ENCODE peak calls at places on chromosome 6, in five cellular contexts. J, C, B, N and W are unnamed samples.

GRCh38 chr6:154249499-154250298 is 106.9 kb downstream of the IPCEF1 start:
- DNase-seq in J (no peak), C (no peak), B (no peak), N (no peak), W (no peak)

GRCh38 chr6:37432916-37433656 is at the start of gene CMTR1:
- DNase-seq in J (peak; percentile 96), C (peak; percentile 99), B (peak; percentile 59), N (peak; percentile 86), W (peak; percentile 89)

GRCh38 chr6:139711714-139712585 is 337.5 kb upstream of the CITED2 start:
- DNase-seq in J (no peak), C (no peak), B (no peak), N (peak; percentile 63), W (no peak)

GRCh38 chr6:116680880-116681672 is at the start of gene KPNA5:
- DNase-seq in J (peak; percentile 92), C (peak; percentile 94), B (peak; percentile 67), N (peak; percentile 86), W (peak; percentile 88)

GRCh38 chr6:131755597-131755996 is 44.8 kb upstream of the CTAGE9 start:
- DNase-seq in J (no peak), C (no peak), B (no peak), N (peak; percentile 98), W (no peak)

GRCh38 chr6:137165375-137166246 is 7.8 kb downstream of the IL22RA2 start:
- DNase-seq in J (no peak), C (no peak), B (no peak), N (no peak), W (peak; percentile 45)

GRCh38 chr6:37822851-37823682 is 3.5 kb downstream of the ZFAND3 start:
- DNase-seq in J (no peak), C (no peak), B (no peak), N (no peak), W (no peak)

GRCh38 chr6:50907565-50907964 is 88.9 kb downstream of the TFAP2B start:
- DNase-seq in J (no peak), C (no peak), B (no peak), N (no peak), W (no peak)

GRCh38 chr6:32908897-32909296 is 31.9 kb downstream of the HLA-DMB start:
- DNase-seq in J (no peak), C (no peak), B (no peak), N (no peak), W (no peak)

GRCh38 chr6:2630891-2631458 is 119.7 kb downstream of the MYLK4 start:
- DNase-seq in J (no peak), C (no peak), B (no peak), N (peak; percentile 98), W (no peak)

GRCh38 chr6:41652876-41653641 is 14.8 kb downstream of the MDFI start:
- DNase-seq in J (no peak), C (peak; percentile 54), B (no peak), N (peak; percentile 47), W (peak; percentile 81)

GRCh38 chr6:33205172-33206026 is 944 bp downstream of the HSD17B8 start:
- DNase-seq in J (no peak), C (no peak), B (no peak), N (peak; percentile 64), W (no peak)

GRCh38 chr6:2684059-2684749 is 66.5 kb downstream of the MYLK4 start:
- DNase-seq in J (no peak), C (no peak), B (no peak), N (peak; percentile 20), W (no peak)

GRCh38 chr6:338815-339262 is 46.6 kb downstream of the DUSP22 start:
- DNase-seq in J (no peak), C (no peak), B (no peak), N (no peak), W (no peak)

GRCh38 chr6:151211075-151211474 is 28.7 kb upstream of the AKAP12 start:
- DNase-seq in J (no peak), C (no peak), B (no peak), N (no peak), W (no peak)

GRCh38 chr6:157823523-157824370 is 701 bp downstream of the SNX9 start:
- DNase-seq in J (peak; percentile 65), C (peak; percentile 70), B (no peak), N (peak; percentile 88), W (peak; percentile 54)

GRCh38 chr6:89371849-89372505 is 19.5 kb upstream of the UBE2J1 start:
- DNase-seq in J (peak; percentile 54), C (peak; percentile 86), B (no peak), N (peak; percentile 26), W (peak; percentile 49)

GRCh38 chr6:24827162-24827561 is 28.4 kb upstream of the ARMH2 start:
- DNase-seq in J (no peak), C (no peak), B (no peak), N (no peak), W (peak; percentile 29)

GRCh38 chr6:27502508-27503435 is 29.9 kb upstream of the ZNF184 start:
- DNase-seq in J (peak; percentile 73), C (no peak), B (no peak), N (peak; percentile 79), W (no peak)

GRCh38 chr6:136822051-136822378 is 377 bp upstream of the PEX7 start:
- DNase-seq in J (peak; percentile 33), C (no peak), B (no peak), N (peak; percentile 62), W (peak; percentile 7)

GRCh38 chr6:165045631-165046030 is 263.8 kb downstream of the C6orf118 start:
- DNase-seq in J (no peak), C (no peak), B (no peak), N (no peak), W (no peak)

GRCh38 chr6:78438135-78438534 is 429.2 kb upstream of the IRAK1BP1 start:
- DNase-seq in J (no peak), C (no peak), B (no peak), N (no peak), W (no peak)

GRCh38 chr6:17867880-17868279 is 119.6 kb downstream of the KIF13A start:
- DNase-seq in J (no peak), C (no peak), B (no peak), N (peak; percentile 81), W (no peak)

GRCh38 chr6:150734235-150734634 is 131.3 kb upstream of the MTHFD1L start:
- DNase-seq in J (no peak), C (no peak), B (no peak), N (no peak), W (no peak)

GRCh38 chr6:170247178-170247701 is 43.6 kb downstream of the DLL1 start:
- DNase-seq in J (peak; percentile 54), C (no peak), B (no peak), N (no peak), W (peak; percentile 65)

GRCh38 chr6:41965429-41966213 is 24.0 kb upstream of the CCND3 start:
- DNase-seq in J (no peak), C (no peak), B (peak; percentile 88), N (no peak), W (no peak)

GRCh38 chr6:130282234-130282995 is 59.7 kb upstream of the SAMD3 start:
- DNase-seq in J (no peak), C (no peak), B (no peak), N (peak; percentile 45), W (no peak)

GRCh38 chr6:89599727-89600126 is 38.8 kb downstream of the LYRM2 start:
- DNase-seq in J (no peak), C (peak; percentile 62), B (no peak), N (no peak), W (no peak)

GRCh38 chr6:135655055-135655454 is 157.5 kb upstream of the AHI1 start:
- DNase-seq in J (no peak), C (no peak), B (no peak), N (peak; percentile 51), W (no peak)

GRCh38 chr6:136751991-136752390 is 40.3 kb downstream of the MAP3K5 start:
- DNase-seq in J (no peak), C (no peak), B (no peak), N (no peak), W (no peak)

GRCh38 chr6:107539409-107539808 is 49.5 kb downstream of the SOBP start:
- DNase-seq in J (no peak), C (no peak), B (no peak), N (no peak), W (no peak)

GRCh38 chr6:7136859-7137334 is 29.1 kb downstream of the RREB1 start:
- DNase-seq in J (no peak), C (no peak), B (no peak), N (no peak), W (no peak)
- H3K4me1 ChIP-seq in J (peaks cover 2% of the 10 kb centered on the region), C (peaks cover 27% of the 10 kb centered on the region), B (peaks cover 11% of the 10 kb centered on the region), N (peaks cover 14% of the 10 kb centered on the region), W (peaks cover 16% of the 10 kb centered on the region)

GRCh38 chr6:109456710-109457595 is 1.4 kb upstream of the MICAL1 start:
- DNase-seq in J (no peak), C (no peak), B (no peak), N (peak; percentile 31), W (no peak)
- TF ChIP-seq POLR2A in J (no peak), C (no peak), B (no peak), N (no peak), W (no peak)

DNA sequence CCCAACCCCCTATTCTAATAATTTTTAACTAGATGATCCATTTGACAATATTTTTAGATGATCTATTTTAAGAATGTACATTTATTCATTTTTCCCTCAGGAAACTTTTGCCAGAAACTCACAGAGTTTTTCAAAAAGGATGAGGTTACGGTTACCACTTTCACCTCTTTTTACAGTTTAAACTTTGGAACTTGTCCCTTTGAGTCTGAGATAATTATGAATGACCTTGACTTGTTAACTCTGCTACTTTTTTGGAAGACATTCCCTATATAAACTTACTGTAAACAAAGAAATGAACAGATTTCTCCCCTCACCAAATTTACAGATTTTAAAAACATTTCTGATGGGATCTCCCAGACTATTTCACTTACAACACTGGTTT is 18.4 kb upstream of the BLOC1S5 start:
- DNase-seq in J (no peak), C (no peak), B (no peak), N (no peak), W (no peak)
- H3K4me1 ChIP-seq in J (peaks cover 3% of the 10 kb centered on the region), C (no peaks in the 10 kb centered on the region), B (no peaks in the 10 kb centered on the region), N (peaks cover 22% of the 10 kb centered on the region), W (peaks cover 3% of the 10 kb centered on the region)

GRCh38 chr6:39821014-39821738 is 29.0 kb downstream of the DAAM2 start:
- DNase-seq in J (no peak), C (no peak), B (no peak), N (no peak), W (no peak)
- TF ChIP-seq POLR2A in J (no peak), C (no peak), B (no peak), N (no peak), W (no peak)